ENCODE peak calls at places on chromosomes 11 and 22, in nine cellular contexts. U, A, Y, C, B, Q, S, P and D are unnamed samples.

GRCh38 chr22:44455151-44455962 is 42.7 kb downstream of the RTL6 start:
- DNase-seq in U (peak; percentile 76), A (no peak), Y (peak; percentile 38), C (no peak), B (peak; percentile 24), Q (no peak), S (no peak), P (peak; percentile 47), D (peak; percentile 40)

GRCh38 chr11:20026629-20027545 is 133.4 kb downstream of the DBX1 start:
- DNase-seq in U (no peak), A (no peak), Y (peak; percentile 97), C (peak; percentile 38), B (peak; percentile 32), Q (peak; percentile 98), S (no peak), P (no peak), D (no peak)

GRCh38 chr11:68798221-68798813 is 43.4 kb downstream of the CPT1A start:
- DNase-seq in U (no peak), A (no peak), Y (peak; percentile 92), C (no peak), B (no peak), Q (peak; percentile 77), S (no peak), P (peak; percentile 64), D (peak; percentile 32)

GRCh38 chr11:110168404-110168803 is 75.2 kb downstream of the ZC3H12C start:
- DNase-seq in U (no peak), A (no peak), Y (no peak), C (no peak), B (no peak), Q (no peak), S (no peak), P (no peak), D (no peak)

GRCh38 chr22:23818541-23818940 is 20.3 kb downstream of the DERL3 start:
- DNase-seq in U (no peak), A (no peak), Y (no peak), C (no peak), B (no peak), Q (no peak), S (no peak), P (no peak), D (no peak)

GRCh38 chr11:6601041-6601461 is 2.4 kb downstream of the RRP8 start:
- DNase-seq in U (no peak), A (peak; percentile 1), Y (peak; percentile 26), C (peak; percentile 17), B (no peak), Q (no peak), S (no peak), P (no peak), D (no peak)

GRCh38 chr11:47243454-47243853 is 5.2 kb downstream of the ACP2 start:
- DNase-seq in U (no peak), A (no peak), Y (no peak), C (no peak), B (no peak), Q (no peak), S (no peak), P (no peak), D (no peak)

GRCh38 chr22:19122752-19123492 is 710 bp upstream of the DGCR2 start:
- DNase-seq in U (no peak), A (no peak), Y (no peak), C (no peak), B (peak; percentile 27), Q (no peak), S (peak; percentile 5), P (no peak), D (no peak)

GRCh38 chr11:2139691-2140337 is 625 bp upstream of the IGF2 start:
- DNase-seq in U (no peak), A (no peak), Y (peak; percentile 73), C (no peak), B (no peak), Q (no peak), S (no peak), P (no peak), D (no peak)

GRCh38 chr11:2703487-2704141 is 3.8 kb upstream of the KCNQ1OT1 start:
- DNase-seq in U (peak; percentile 60), A (no peak), Y (no peak), C (no peak), B (no peak), Q (no peak), S (no peak), P (peak; percentile 34), D (no peak)

GRCh38 chr11:74696932-74697687 is 34.1 kb downstream of the CHRDL2 start:
- DNase-seq in U (peak; percentile 94), A (peak; percentile 87), Y (peak; percentile 78), C (peak; percentile 93), B (peak; percentile 87), Q (peak; percentile 48), S (peak; percentile 96), P (peak; percentile 62), D (no peak)

GRCh38 chr11:121958978-121959340 is 157.1 kb downstream of the BLID start:
- DNase-seq in U (no peak), A (no peak), Y (no peak), C (no peak), B (no peak), Q (no peak), S (peak; percentile 21), P (no peak), D (no peak)

GRCh38 chr22:48829908-48830307 is 997.8 kb downstream of the BRD1 start:
- DNase-seq in U (no peak), A (no peak), Y (no peak), C (no peak), B (no peak), Q (no peak), S (no peak), P (no peak), D (no peak)

GRCh38 chr11:2767751-2768150 is 68.0 kb upstream of the KCNQ1OT1 start:
- DNase-seq in U (no peak), A (peak; percentile 2), Y (peak; percentile 6), C (no peak), B (peak; percentile 7), Q (no peak), S (no peak), P (no peak), D (no peak)

GRCh38 chr11:68584991-68585524 is 99.3 kb upstream of the GAL start:
- DNase-seq in U (no peak), A (peak; percentile 15), Y (no peak), C (no peak), B (no peak), Q (no peak), S (peak; percentile 6), P (no peak), D (no peak)

GRCh38 chr11:122038543-122038942 is 77.5 kb downstream of the BLID start:
- DNase-seq in U (no peak), A (no peak), Y (no peak), C (no peak), B (no peak), Q (no peak), S (peak; percentile 93), P (no peak), D (no peak)

GRCh38 chr11:79393362-79394043 is 47.3 kb downstream of the TENM4 start:
- DNase-seq in U (no peak), A (no peak), Y (peak; percentile 85), C (no peak), B (no peak), Q (peak; percentile 74), S (no peak), P (no peak), D (no peak)

GRCh38 chr22:40218723-40219294 is 41.1 kb downstream of the TNRC6B start:
- DNase-seq in U (no peak), A (no peak), Y (no peak), C (no peak), B (no peak), Q (peak; percentile 18), S (peak; percentile 31), P (no peak), D (no peak)

GRCh38 chr11:35146074-35146521 is 7.1 kb downstream of the CD44 start:
- DNase-seq in U (no peak), A (no peak), Y (no peak), C (no peak), B (no peak), Q (no peak), S (no peak), P (no peak), D (no peak)

GRCh38 chr11:35144811-35145210 is 5.8 kb downstream of the CD44 start:
- DNase-seq in U (no peak), A (no peak), Y (no peak), C (no peak), B (no peak), Q (no peak), S (peak; percentile 72), P (no peak), D (no peak)

GRCh38 chr11:35144103-35144741 is 5.3 kb downstream of the CD44 start:
- DNase-seq in U (peak; percentile 75), A (no peak), Y (no peak), C (no peak), B (no peak), Q (no peak), S (peak; percentile 84), P (peak; percentile 50), D (peak; percentile 35)

GRCh38 chr11:35146711-35147110 is 7.7 kb downstream of the CD44 start:
- DNase-seq in U (no peak), A (no peak), Y (no peak), C (no peak), B (no peak), Q (no peak), S (peak; percentile 51), P (no peak), D (no peak)

DNA sequence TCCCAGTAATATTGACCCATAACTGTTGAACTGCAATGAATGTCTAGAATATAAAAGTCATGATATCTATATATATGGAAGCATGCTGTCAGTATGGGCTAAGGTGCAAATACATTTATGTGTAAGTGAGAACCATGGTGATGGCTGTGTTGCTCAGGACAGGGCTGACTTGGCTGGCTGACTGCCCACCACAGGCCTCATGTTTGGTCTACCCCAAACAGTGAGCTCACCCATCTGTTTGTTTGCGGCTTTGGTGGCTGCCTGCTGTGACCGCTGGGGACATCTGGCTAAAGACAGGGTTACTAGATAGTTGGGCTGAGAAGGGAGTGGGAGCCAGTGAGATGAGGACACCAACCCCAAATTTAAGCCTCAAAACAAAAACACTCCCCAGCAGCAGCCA is 6.3 kb downstream of the CD44 start:
- DNase-seq in U (peak; percentile 73), A (no peak), Y (no peak), C (no peak), B (no peak), Q (no peak), S (peak; percentile 60), P (no peak), D (peak; percentile 54)
- H3K4me1 ChIP-seq in U (peaks cover 1% of the 10 kb centered on the region), A (peaks cover 84% of the 10 kb centered on the region), Y (peaks cover 17% of the 10 kb centered on the region), C (no peaks in the 10 kb centered on the region), B (peaks cover 25% of the 10 kb centered on the region), Q (peaks cover 2% of the 10 kb centered on the region), S (peaks cover 33% of the 10 kb centered on the region), P (no peaks in the 10 kb centered on the region), D (peaks cover 80% of the 10 kb centered on the region)

GRCh38 chr11:118608268-118609214 is 1.1 kb downstream of the PHLDB1 start:
- DNase-seq in U (peak; percentile 96), A (peak; percentile 79), Y (peak; percentile 67), C (peak; percentile 89), B (no peak), Q (no peak), S (peak; percentile 85), P (peak; percentile 76), D (peak; percentile 72)
- H3K4me1 ChIP-seq in U (no peaks in the 10 kb centered on the region), A (peaks cover 79% of the 10 kb centered on the region), Y (peaks cover 14% of the 10 kb centered on the region), C (peaks cover 24% of the 10 kb centered on the region), B (no peaks in the 10 kb centered on the region), Q (peaks cover 8% of the 10 kb centered on the region), S (peaks cover 43% of the 10 kb centered on the region), P (no peaks in the 10 kb centered on the region), D (peaks cover 28% of the 10 kb centered on the region)

GRCh38 chr11:134888821-134889220 is 476.8 kb upstream of the B3GAT1 start:
- DNase-seq in U (no peak), A (no peak), Y (no peak), C (no peak), B (no peak), Q (no peak), S (no peak), P (no peak), D (no peak)
- H3K4me1 ChIP-seq in U (no peaks in the 10 kb centered on the region), A (no peaks in the 10 kb centered on the region), Y (no peaks in the 10 kb centered on the region), C (no peaks in the 10 kb centered on the region), B (no peaks in the 10 kb centered on the region), Q (no peaks in the 10 kb centered on the region), S (no peaks in the 10 kb centered on the region), P (no peaks in the 10 kb centered on the region), D (no peaks in the 10 kb centered on the region)

GRCh38 chr22:22039286-22040074 is 56.9 kb upstream of the TOP3B start:
- DNase-seq in U (peak; percentile 32), A (no peak), Y (no peak), C (no peak), B (no peak), Q (no peak), S (no peak), P (no peak), D (no peak)
- H3K4me1 ChIP-seq in U (no peaks in the 10 kb centered on the region), A (no peaks in the 10 kb centered on the region), Y (no peaks in the 10 kb centered on the region), C (no peaks in the 10 kb centered on the region), B (no peaks in the 10 kb centered on the region), Q (no peaks in the 10 kb centered on the region), S (peaks cover 14% of the 10 kb centered on the region), P (no peaks in the 10 kb centered on the region), D (no peaks in the 10 kb centered on the region)